ENCODE peak calls at places on chromosomes 6 and 20, in four cellular contexts. One of them, this sample, is unnamed.

GRCh38 chr6:49541936-49542335 is 8.5 kb upstream of the C6orf141 start:
- DNase-seq in K562: no peak
- DNase-seq in GM12878: no peak
- DNase-seq in HepG2: no peak
- DNase-seq in this sample: no peak

GRCh38 chr6:161368514-161368913 is 94.7 kb upstream of the AGPAT4 start:
- DNase-seq in K562: no peak
- DNase-seq in GM12878: no peak
- DNase-seq in HepG2: no peak
- DNase-seq in this sample: no peak

GRCh38 chr20:17806107-17806506 is 106.3 kb downstream of the BANF2 start:
- DNase-seq in K562: no peak
- DNase-seq in GM12878: no peak
- DNase-seq in HepG2: no peak
- DNase-seq in this sample: no peak

GRCh38 chr6:147204060-147204785 is at the start of gene STXBP5:
- DNase-seq in K562: peak; percentile 37
- DNase-seq in GM12878: no peak
- DNase-seq in HepG2: peak; percentile 22
- DNase-seq in this sample: peak; percentile 66

GRCh38 chr6:101086473-101086872 is 205.3 kb upstream of the ASCC3 start:
- DNase-seq in K562: no peak
- DNase-seq in GM12878: no peak
- DNase-seq in HepG2: no peak
- DNase-seq in this sample: peak; percentile 69

GRCh38 chr6:3109755-3110154 is 8.8 kb upstream of the BPHL start:
- DNase-seq in K562: no peak
- DNase-seq in GM12878: no peak
- DNase-seq in HepG2: no peak
- DNase-seq in this sample: no peak

GRCh38 chr20:62364911-62365736 is 2.0 kb downstream of the LAMA5 start:
- DNase-seq in K562: no peak
- DNase-seq in GM12878: no peak
- DNase-seq in HepG2: no peak
- DNase-seq in this sample: no peak

GRCh38 chr6:138821519-138821918 is 25.6 kb downstream of the ECT2L start:
- DNase-seq in K562: no peak
- DNase-seq in GM12878: no peak
- DNase-seq in HepG2: no peak
- DNase-seq in this sample: no peak

DNA sequence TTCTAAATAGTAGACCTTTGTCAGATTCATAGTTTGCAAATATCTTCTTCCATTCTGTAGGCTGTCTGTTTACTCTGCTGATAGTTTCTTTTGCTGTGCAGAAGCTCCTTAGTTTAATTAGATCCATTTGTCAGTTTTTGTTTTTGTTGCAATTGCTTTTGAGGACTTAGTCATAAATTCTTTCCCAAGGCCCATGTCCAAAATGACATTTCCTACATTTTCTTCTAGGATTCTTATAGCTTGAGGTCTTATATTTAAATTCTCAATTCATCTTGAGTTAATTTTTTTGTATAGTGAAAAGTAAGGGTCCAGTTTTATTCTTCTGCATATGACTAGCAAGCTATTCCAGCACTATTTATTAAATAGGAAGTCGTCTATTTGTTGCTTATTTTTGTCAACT is 287.0 kb downstream of the PACRG start:
- DNase-seq in K562: no peak
- DNase-seq in GM12878: no peak
- DNase-seq in HepG2: no peak
- DNase-seq in this sample: no peak
- TF ChIP-seq JUNB in K562: no peak
- TF ChIP-seq JUNB in GM12878: no peak
- TF ChIP-seq JUNB in HepG2: no peak
- TF ChIP-seq JUNB in this sample: no peak

GRCh38 chr6:24903681-24904080 is 32.1 kb downstream of the RIPOR2 start:
- DNase-seq in K562: no peak
- DNase-seq in GM12878: no peak
- DNase-seq in HepG2: no peak
- DNase-seq in this sample: no peak
- H3K4me1 ChIP-seq in K562: no peaks in the 10 kb centered on the region
- H3K4me1 ChIP-seq in GM12878: peaks cover 7% of the 10 kb centered on the region
- H3K4me1 ChIP-seq in HepG2: no peaks in the 10 kb centered on the region
- H3K4me1 ChIP-seq in this sample: peaks cover 31% of the 10 kb centered on the region

DNA sequence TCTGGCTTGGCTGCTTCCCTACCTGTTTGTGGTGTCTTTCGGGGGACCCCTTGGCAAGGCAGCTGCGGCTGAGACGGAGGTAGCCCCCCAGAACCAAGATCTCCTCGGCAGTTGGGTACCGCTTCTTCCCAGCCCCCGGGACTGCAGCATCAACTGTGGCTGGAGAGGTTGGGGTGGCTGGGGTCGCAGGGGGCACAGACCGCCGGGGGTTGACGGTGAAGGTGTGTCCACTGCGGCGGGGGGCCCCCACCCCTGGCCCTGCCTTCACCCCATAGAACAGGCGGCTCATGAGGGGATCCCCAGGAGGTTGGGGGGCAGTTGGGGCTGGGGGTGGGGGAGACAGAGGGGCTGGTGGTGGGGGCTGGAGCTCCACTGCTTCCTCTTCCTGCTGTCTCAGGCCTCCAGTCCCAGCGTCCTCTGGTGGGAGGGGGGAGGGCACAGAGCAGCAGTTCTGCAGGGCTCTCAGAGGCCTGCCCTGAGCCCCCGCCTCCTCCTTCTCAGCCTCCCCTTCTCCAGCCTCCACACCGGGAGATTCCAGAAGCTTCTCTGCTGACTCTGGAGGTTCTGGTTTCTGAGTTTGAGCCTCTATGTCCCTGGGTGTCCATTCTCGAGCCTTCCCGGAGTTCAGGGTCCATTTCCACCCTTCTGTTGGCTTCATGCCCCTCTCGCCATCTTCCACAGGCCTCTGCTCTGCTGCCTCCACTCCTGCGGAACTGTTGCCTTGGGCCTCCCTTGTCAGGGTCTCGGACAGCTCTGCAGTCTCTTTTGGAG is 1.9 kb downstream of the PPP1R18 start:
- DNase-seq in K562: peak; percentile 54
- DNase-seq in GM12878: no peak
- DNase-seq in HepG2: no peak
- DNase-seq in this sample: no peak
- TF ChIP-seq CREB1 in K562: no peak
- TF ChIP-seq CREB1 in GM12878: no peak
- TF ChIP-seq CREB1 in HepG2: no peak
- TF ChIP-seq CREB1 in this sample: no peak

GRCh38 chr6:20879526-20879925 is 345.3 kb downstream of the CDKAL1 start:
- DNase-seq in K562: no peak
- DNase-seq in GM12878: no peak
- DNase-seq in HepG2: peak; percentile 37
- DNase-seq in this sample: no peak
- TF ChIP-seq JUNB in K562: no peak
- TF ChIP-seq JUNB in GM12878: no peak
- TF ChIP-seq JUNB in HepG2: no peak
- TF ChIP-seq JUNB in this sample: no peak

GRCh38 chr6:35377002-35377401 is 34.6 kb downstream of the PPARD start:
- DNase-seq in K562: no peak
- DNase-seq in GM12878: no peak
- DNase-seq in HepG2: no peak
- DNase-seq in this sample: no peak
- H3K4me1 ChIP-seq in K562: no peaks in the 10 kb centered on the region
- H3K4me1 ChIP-seq in GM12878: no peaks in the 10 kb centered on the region
- H3K4me1 ChIP-seq in HepG2: peaks cover 36% of the 10 kb centered on the region
- H3K4me1 ChIP-seq in this sample: no peaks in the 10 kb centered on the region